ENCODE peak calls at places on chromosomes 12 and 14, in five cellular contexts. U is lower leg skin, P is glutamatergic neuron, S is AG09309, R is astrocyte of the spinal cord. E is an unnamed sample.

GRCh38 chr12:113374823-113375428 is 16.5 kb downstream of the PLBD2 start:
- DNase-seq in U (no peak), P (no peak), S (no peak), R (no peak), E (no peak)

GRCh38 chr14:106564058-106564643 is 1037.8 kb downstream of the TMEM121 start:
- DNase-seq in U (no peak), P (no peak), S (no peak), R (no peak), E (no peak)

GRCh38 chr12:97322388-97322787 is 140.2 kb upstream of the RMST start:
- DNase-seq in U (no peak), P (no peak), S (no peak), R (no peak), E (no peak)

GRCh38 chr12:80232873-80233272 is 133.5 kb downstream of the OTOGL start:
- DNase-seq in U (no peak), P (no peak), S (no peak), R (no peak), E (no peak)

GRCh38 chr12:9340422-9341259 is 132.4 kb upstream of the PZP start:
- DNase-seq in U (no peak), P (no peak), S (no peak), R (peak; percentile 72), E (no peak)

GRCh38 chr12:85278598-85279448 is 1.2 kb upstream of the ALX1 start:
- DNase-seq in U (peak; percentile 75), P (peak; percentile 26), S (no peak), R (peak; percentile 19), E (no peak)

GRCh38 chr14:22653012-22653621 is 9.0 kb upstream of the OR6J1 start:
- DNase-seq in U (no peak), P (peak; percentile 72), S (no peak), R (peak; percentile 69), E (peak; percentile 79)

GRCh38 chr12:54025507-54026393 is 2.5 kb upstream of the HOXC6 start:
- DNase-seq in U (no peak), P (no peak), S (no peak), R (no peak), E (no peak)

GRCh38 chr14:53412819-53413664 is 259.9 kb upstream of the DDHD1 start:
- DNase-seq in U (no peak), P (peak; percentile 30), S (no peak), R (no peak), E (no peak)

GRCh38 chr14:22391908-22392307 is 197.1 kb downstream of the DAD1 start:
- DNase-seq in U (no peak), P (peak; percentile 66), S (no peak), R (peak; percentile 72), E (peak; percentile 59)

GRCh38 chr12:66836623-66837310 is 157.9 kb upstream of the GRIP1 start:
- DNase-seq in U (no peak), P (no peak), S (no peak), R (no peak), E (no peak)

GRCh38 chr14:68910540-68910939 is 68.6 kb downstream of the ACTN1 start:
- DNase-seq in U (no peak), P (no peak), S (no peak), R (peak; percentile 40), E (no peak)

GRCh38 chr12:26274441-26275312 is 79.3 kb downstream of the SSPN start:
- DNase-seq in U (peak; percentile 95), P (no peak), S (peak; percentile 99), R (peak; percentile 99), E (no peak)

GRCh38 chr14:35383569-35384385 is 20.8 kb downstream of the NFKBIA start:
- DNase-seq in U (no peak), P (no peak), S (no peak), R (no peak), E (no peak)

GRCh38 chr12:119876761-119877638 is at the start of gene CIT:
- DNase-seq in U (peak; percentile 97), P (peak; percentile 92), S (peak; percentile 76), R (peak; percentile 95), E (peak; percentile 81)

GRCh38 chr12:119883234-119883633 is 6.1 kb upstream of the CIT start:
- DNase-seq in U (no peak), P (no peak), S (no peak), R (no peak), E (no peak)

DNA sequence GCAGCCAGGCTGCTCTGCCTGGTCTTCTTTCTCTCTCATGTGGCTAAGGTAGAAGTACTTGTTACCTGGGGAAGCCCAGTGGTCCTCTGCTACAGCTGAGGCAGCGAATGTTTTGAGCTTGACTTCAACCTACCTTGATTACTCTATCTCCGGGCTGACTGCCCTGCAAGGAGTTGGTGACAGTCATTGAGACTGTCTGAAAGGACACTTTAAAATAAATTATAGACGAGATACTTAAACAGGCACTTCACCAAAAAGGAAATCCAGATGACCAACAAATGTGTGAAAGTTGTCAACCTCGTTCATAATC is 474 bp upstream of the CIT start:
- DNase-seq in U (no peak), P (no peak), S (no peak), R (no peak), E (no peak)
- TF ChIP-seq CTCF in U (no peak), P (no peak), S (no peak), R (no peak), E (no peak)

GRCh38 chr14:76473381-76474263 is 97.7 kb downstream of the ESRRB start:
- DNase-seq in U (no peak), P (no peak), S (no peak), R (peak; percentile 6), E (no peak)
- TF ChIP-seq CTCF in U (no peak), P (no peak), S (peak; percentile 6), R (peak; percentile 16), E (no peak)

DNA sequence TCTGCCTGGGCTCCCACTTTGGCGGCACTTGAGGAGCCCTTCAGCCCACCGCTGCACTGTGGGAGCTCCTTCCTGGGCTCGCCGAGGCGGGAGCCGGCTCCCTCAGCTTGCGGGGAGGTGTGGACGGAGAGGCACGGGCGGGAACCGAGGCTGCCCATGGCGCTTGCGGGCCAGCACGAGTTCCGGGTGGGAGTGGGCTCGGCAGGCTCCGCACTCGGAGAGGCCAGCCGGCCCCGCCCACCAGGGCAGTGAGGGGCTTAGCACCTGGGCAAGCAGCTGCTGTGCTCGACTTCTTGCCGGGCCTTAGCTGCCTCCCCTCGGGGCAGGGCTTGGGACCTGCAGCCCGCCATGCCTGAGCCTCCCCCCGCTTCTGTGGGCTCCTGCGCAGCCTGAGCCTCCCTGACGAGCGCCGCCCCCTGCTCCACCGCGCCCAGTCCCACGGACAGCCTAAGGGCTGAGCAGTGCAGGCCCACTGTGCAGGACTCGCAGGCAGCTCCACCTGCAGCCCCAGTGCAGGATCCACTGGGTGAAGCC is 44.6 kb downstream of the R3HDM2 start:
- DNase-seq in U (no peak), P (no peak), S (no peak), R (no peak), E (no peak)
- TF ChIP-seq CTCF in U (no peak), P (no peak), S (no peak), R (no peak), E (no peak)

DNA sequence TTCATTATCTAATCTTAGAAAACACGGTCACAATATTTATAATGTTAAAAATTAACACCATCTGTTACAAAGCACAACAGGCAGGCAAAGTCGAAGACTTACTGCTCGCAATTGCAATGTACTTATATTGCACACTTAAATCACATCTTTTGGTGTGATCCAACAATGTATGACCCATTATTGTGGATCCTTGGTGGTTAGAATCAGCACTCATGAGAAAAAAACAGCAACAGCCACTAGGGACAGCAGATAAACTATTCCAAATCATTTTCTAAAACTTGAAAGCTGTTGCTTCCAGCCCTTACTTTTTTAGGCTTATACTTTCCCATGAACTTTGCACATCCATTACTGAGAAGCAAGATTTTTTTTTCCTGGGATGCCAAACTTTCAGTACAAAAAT is 20.4 kb downstream of the COX16 start:
- DNase-seq in U (no peak), P (no peak), S (no peak), R (no peak), E (no peak)
- TF ChIP-seq CTCF in U (no peak), P (peak; percentile 8), S (no peak), R (no peak), E (no peak)

GRCh38 chr14:70189678-70190077 is 927 bp upstream of the SLC8A3 start:
- DNase-seq in U (no peak), P (no peak), S (no peak), R (no peak), E (no peak)

GRCh38 chr14:70188608-70189540 is at the start of gene SLC8A3:
- DNase-seq in U (no peak), P (peak; percentile 79), S (no peak), R (peak; percentile 32), E (peak; percentile 55)

GRCh38 chr14:70188292-70188607 is 501 bp downstream of the SLC8A3 start:
- DNase-seq in U (no peak), P (no peak), S (no peak), R (no peak), E (no peak)

GRCh38 chr14:70183991-70184390 is 4.8 kb downstream of the SLC8A3 start:
- DNase-seq in U (no peak), P (no peak), S (no peak), R (no peak), E (no peak)

GRCh38 chr14:70186826-70187483 is 1.8 kb downstream of the SLC8A3 start:
- DNase-seq in U (no peak), P (peak; percentile 27), S (no peak), R (peak; percentile 2), E (no peak)
- TF ChIP-seq CTCF in U (no peak), P (no peak), S (no peak), R (no peak), E (no peak)

GRCh38 chr14:41051801-41052200 is 554.9 kb upstream of the LRFN5 start:
- DNase-seq in U (no peak), P (no peak), S (no peak), R (no peak), E (no peak)
- TF ChIP-seq CTCF in U (no peak), P (peak; percentile 24), S (no peak), R (no peak), E (no peak)

GRCh38 chr12:67994046-67994445 is 4.8 kb downstream of the IFNG-AS1 start:
- DNase-seq in U (no peak), P (no peak), S (no peak), R (no peak), E (no peak)
- TF ChIP-seq CTCF in U (no peak), P (no peak), S (no peak), R (no peak), E (no peak)

GRCh38 chr12:115362319-115362976 is 678.5 kb upstream of the TBX3 start:
- DNase-seq in U (no peak), P (no peak), S (no peak), R (no peak), E (no peak)
- TF ChIP-seq CTCF in U (no peak), P (no peak), S (peak; percentile 33), R (no peak), E (no peak)

DNA sequence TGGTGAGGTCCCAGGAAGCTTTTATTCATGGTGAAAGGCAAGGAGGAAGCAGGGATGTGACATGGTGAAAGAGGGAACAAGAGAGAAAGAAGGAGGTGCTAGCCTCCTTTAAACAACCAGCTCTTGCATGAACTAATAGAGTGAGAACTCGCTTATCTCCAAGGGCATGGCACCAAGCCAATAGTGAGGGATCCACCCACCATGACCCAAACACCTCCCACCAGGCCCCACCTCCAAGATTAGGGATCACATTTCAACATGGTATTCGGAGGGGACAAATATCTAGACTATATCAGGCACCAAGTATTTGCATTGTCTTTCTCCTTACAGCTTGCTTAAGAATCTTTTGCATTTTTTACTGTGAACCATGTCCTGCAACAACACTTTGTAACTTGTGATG is 91.9 kb upstream of the DHRS4 start:
- DNase-seq in U (no peak), P (no peak), S (no peak), R (no peak), E (no peak)
- TF ChIP-seq CTCF in U (no peak), P (no peak), S (no peak), R (no peak), E (no peak)